ENCODE peak calls at places on chromosomes 12 and 14, in ten cellular contexts. C is WERI-Rb-1, P is fibroblast of lung, N is right lobe of liver, V is uterus, U is tibial nerve, S is lung, X is cardiac muscle cell, L is psoas muscle, W is ascending aorta. G is an unnamed sample.

GRCh38 chr12:97960741-97961608 is 498.4 kb downstream of the RMST start:
- DNase-seq in C (peak; percentile 24), P (peak; percentile 2), N (no peak), V (no peak), U (no peak), S (peak; percentile 36), X (peak; percentile 64), L (no peak), W (no peak), G (no peak)

GRCh38 chr14:60241091-60241490 is 7.9 kb upstream of the PPM1A start:
- DNase-seq in C (no peak), P (no peak), N (no peak), V (no peak), U (no peak), S (no peak), X (no peak), L (no peak), W (no peak), G (no peak)

GRCh38 chr14:100560471-100560870 is 26.7 kb downstream of the BEGAIN start:
- DNase-seq in C (no peak), P (no peak), N (no peak), V (no peak), U (no peak), S (no peak), X (no peak), L (no peak), W (no peak), G (no peak)

GRCh38 chr12:115337693-115338543 is 653.9 kb upstream of the TBX3 start:
- DNase-seq in C (no peak), P (peak; percentile 88), N (no peak), V (peak; percentile 42), U (peak; percentile 16), S (no peak), X (no peak), L (peak; percentile 57), W (peak; percentile 83), G (no peak)

GRCh38 chr14:56124296-56124695 is 6.1 kb downstream of the PELI2 start:
- DNase-seq in C (no peak), P (peak; percentile 42), N (no peak), V (no peak), U (no peak), S (no peak), X (no peak), L (no peak), W (no peak), G (no peak)

GRCh38 chr14:105315211-105315721 is 718 bp downstream of the PACS2 start:
- DNase-seq in C (peak; percentile 45), P (peak; percentile 33), N (no peak), V (no peak), U (no peak), S (no peak), X (peak; percentile 44), L (peak; percentile 47), W (peak; percentile 77), G (no peak)

GRCh38 chr12:94575024-94575423 is 75.3 kb downstream of the TMCC3 start:
- DNase-seq in C (no peak), P (no peak), N (no peak), V (no peak), U (no peak), S (no peak), X (no peak), L (no peak), W (no peak), G (no peak)

GRCh38 chr12:55842681-55843429 is at the start of gene MMP19:
- DNase-seq in C (no peak), P (peak; percentile 80), N (no peak), V (peak; percentile 70), U (no peak), S (no peak), X (no peak), L (no peak), W (no peak), G (no peak)

GRCh38 chr12:121921106-121921505 is 2.7 kb downstream of the CFAP251 start:
- DNase-seq in C (no peak), P (no peak), N (no peak), V (no peak), U (no peak), S (no peak), X (no peak), L (no peak), W (no peak), G (no peak)

GRCh38 chr12:109440851-109441490 is 36.1 kb downstream of the KCTD10 start:
- DNase-seq in C (peak; percentile 26), P (no peak), N (no peak), V (no peak), U (no peak), S (no peak), X (peak; percentile 73), L (no peak), W (no peak), G (no peak)

GRCh38 chr12:19945559-19946485 is 422.5 kb upstream of the PDE3A start:
- DNase-seq in C (no peak), P (peak; percentile 68), N (no peak), V (no peak), U (no peak), S (no peak), X (no peak), L (no peak), W (no peak), G (no peak)

GRCh38 chr12:59977779-59978178 is 381.9 kb downstream of the SLC16A7 start:
- DNase-seq in C (no peak), P (peak; percentile 7), N (no peak), V (no peak), U (no peak), S (no peak), X (no peak), L (no peak), W (no peak), G (no peak)

GRCh38 chr14:56145965-56146364 is 27.8 kb downstream of the PELI2 start:
- DNase-seq in C (no peak), P (peak; percentile 85), N (no peak), V (no peak), U (no peak), S (no peak), X (no peak), L (no peak), W (no peak), G (no peak)

DNA sequence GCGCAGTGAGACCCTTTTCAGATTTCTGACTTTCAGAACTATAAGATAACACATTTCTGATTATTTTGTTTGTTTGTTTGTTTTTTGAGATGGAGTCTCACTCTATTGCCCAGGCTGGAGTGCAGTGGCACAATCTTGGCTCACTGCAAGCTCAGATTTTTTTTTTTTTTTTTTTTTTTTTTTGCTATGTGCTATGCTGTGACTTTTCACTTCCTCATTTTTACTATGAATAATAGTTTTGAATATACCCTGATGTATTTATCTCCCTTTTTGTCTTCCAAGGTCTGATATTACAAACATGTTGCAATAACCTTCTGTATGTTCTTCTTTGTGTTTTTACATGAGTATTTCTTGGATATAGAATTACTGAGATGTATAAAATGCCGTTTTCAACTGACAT is 658.7 kb upstream of the SEL1L start:
- DNase-seq in C (no peak), P (no peak), N (no peak), V (no peak), U (no peak), S (no peak), X (no peak), L (no peak), W (no peak), G (no peak)
- H3K27ac ChIP-seq in C (no peak overlapping the region), P (no peak overlapping the region), N (no peak overlapping the region), V (no peak overlapping the region), U (no peak overlapping the region), S (no peak overlapping the region), X (no peak overlapping the region), L (no peak overlapping the region), W (no peak overlapping the region), G (no peak overlapping the region)

GRCh38 chr14:50335989-50336391 is 23.9 kb downstream of the DMAC2L start:
- DNase-seq in C (peak; percentile 78), P (peak; percentile 34), N (peak; percentile 55), V (peak; percentile 32), U (no peak), S (no peak), X (no peak), L (peak; percentile 20), W (no peak), G (peak; percentile 91)
- H3K27me3 ChIP-seq in C (no peaks in the 10 kb centered on the region), P (no peaks in the 10 kb centered on the region), N (no peaks in the 10 kb centered on the region), V (no peaks in the 10 kb centered on the region), U (no peaks in the 10 kb centered on the region), S (no peaks in the 10 kb centered on the region), X (no peaks in the 10 kb centered on the region), L (no peaks in the 10 kb centered on the region), W (no peaks in the 10 kb centered on the region), G (no peaks in the 10 kb centered on the region)

GRCh38 chr12:24027352-24027751 is 77.9 kb upstream of the SOX5 start:
- DNase-seq in C (no peak), P (no peak), N (no peak), V (no peak), U (no peak), S (no peak), X (no peak), L (no peak), W (no peak), G (no peak)
- TF ChIP-seq CTCF in C (peak; percentile 14), P (no peak), N (no peak), V (no peak), U (no peak), S (no peak), X (no peak), L (no peak), W (no peak), G (no peak)

GRCh38 chr12:12482959-12483358 is 79.7 kb downstream of the DUSP16 start:
- DNase-seq in C (no peak), P (no peak), N (no peak), V (no peak), U (no peak), S (no peak), X (no peak), L (no peak), W (no peak), G (no peak)

GRCh38 chr12:12483438-12483837 is 79.2 kb downstream of the DUSP16 start:
- DNase-seq in C (no peak), P (no peak), N (no peak), V (no peak), U (no peak), S (no peak), X (no peak), L (no peak), W (no peak), G (no peak)

GRCh38 chr12:12480074-12480473 is 82.6 kb downstream of the DUSP16 start:
- DNase-seq in C (no peak), P (no peak), N (no peak), V (no peak), U (no peak), S (no peak), X (no peak), L (no peak), W (no peak), G (no peak)

GRCh38 chr12:12481636-12482035 is 81.0 kb downstream of the DUSP16 start:
- DNase-seq in C (no peak), P (no peak), N (no peak), V (no peak), U (no peak), S (no peak), X (no peak), L (no peak), W (no peak), G (no peak)

DNA sequence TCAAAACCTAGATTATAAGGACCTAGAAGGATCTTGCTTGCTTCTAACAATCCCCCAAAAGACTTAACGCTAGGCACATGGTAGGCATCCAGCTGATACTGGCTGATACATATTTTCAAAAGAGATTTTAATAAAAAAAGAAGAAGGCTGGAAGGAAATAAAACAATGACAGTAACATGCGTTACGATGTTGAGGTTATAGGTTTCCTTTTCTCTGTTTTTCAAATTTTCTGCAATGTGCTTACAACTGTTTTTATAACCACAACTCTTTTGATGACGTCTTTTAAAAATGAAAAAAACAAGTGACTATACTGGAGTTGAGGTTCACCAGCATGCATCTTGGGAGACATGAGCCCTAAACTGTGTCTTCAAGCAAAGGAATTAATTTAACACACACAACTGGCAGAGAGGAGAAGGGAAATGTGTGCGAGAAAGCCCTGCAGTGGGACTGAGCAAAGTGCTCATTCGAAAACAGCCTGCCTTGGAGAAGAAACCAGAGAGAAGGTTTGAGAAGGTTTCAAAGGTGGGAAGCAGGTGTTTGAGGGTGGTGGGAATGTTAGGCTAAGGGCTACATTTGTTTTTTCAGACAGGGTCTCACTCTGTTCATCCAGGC is 80.4 kb downstream of the DUSP16 start:
- DNase-seq in C (no peak), P (no peak), N (no peak), V (no peak), U (no peak), S (no peak), X (no peak), L (no peak), W (no peak), G (no peak)
- H3K27ac ChIP-seq in C (no peak overlapping the region), P (no peak overlapping the region), N (no peak overlapping the region), V (no peak overlapping the region), U (peak overlapping the region; percentile 68), S (peak overlapping the region; percentile 37), X (no peak overlapping the region), L (no peak overlapping the region), W (no peak overlapping the region), G (no peak overlapping the region)

G was measured in esophagus muscularis mucosa.